ENCODE peak calls at places on chromosomes 16 and 17, in ten cellular contexts. Y is ELF-1; N is naive thymus-derived CD8-positive, alpha-beta T cell; T is hypothalamus; H is prostate gland; U is kidney glomerular epithelial cell; V is NAMALWA; P is NCI-H1048; E is OCI-LY7; Z is EL. G is an unnamed sample.

GRCh38 chr17:18987862-18988545 is 16.6 kb downstream of the FAM83G start:
- DNase-seq in Y (no peak), N (no peak), T (no peak), H (peak), U (no peak), V (no peak), P (no peak), E (no peak), Z (no peak), G (no peak)

GRCh38 chr17:77208217-77208808 is 67.5 kb downstream of the SEC14L1 start:
- DNase-seq in Y (peak), N (no peak), T (peak), H (peak), U (no peak), V (no peak), P (no peak), E (no peak), Z (peak), G (no peak)

GRCh38 chr17:67322039-67322787 is 44.2 kb downstream of the PSMD12 start:
- DNase-seq in Y (peak), N (no peak), T (no peak), H (no peak), U (no peak), V (peak), P (peak), E (no peak), Z (no peak), G (no peak)

GRCh38 chr16:74605332-74605731 is 1.6 kb downstream of the GLG1 start:
- DNase-seq in Y (no peak), N (no peak), T (no peak), H (no peak), U (peak), V (peak), P (no peak), E (no peak), Z (no peak), G (no peak)

GRCh38 chr17:33927732-33928133 is 327.4 kb upstream of the CCL2 start:
- DNase-seq in Y (no peak), N (no peak), T (no peak), H (no peak), U (no peak), V (peak), P (no peak), E (no peak), Z (peak), G (no peak)

GRCh38 chr16:57755726-57756423 is 20.3 kb downstream of the KATNB1 start:
- DNase-seq in Y (no peak), N (no peak), T (no peak), H (no peak), U (no peak), V (no peak), P (no peak), E (no peak), Z (no peak), G (no peak)

GRCh38 chr17:17055286-17056166 is 13.3 kb downstream of the MPRIP start:
- DNase-seq in Y (no peak), N (no peak), T (no peak), H (no peak), U (no peak), V (no peak), P (no peak), E (no peak), Z (peak), G (no peak)

GRCh38 chr17:19313746-19314651 is 48.5 kb downstream of the B9D1 start:
- DNase-seq in Y (no peak), N (no peak), T (no peak), H (no peak), U (no peak), V (no peak), P (no peak), E (no peak), Z (no peak), G (no peak)

GRCh38 chr17:27878776-27879562 is 14.2 kb downstream of the LYRM9 start:
- DNase-seq in Y (peak), N (peak), T (no peak), H (no peak), U (no peak), V (no peak), P (no peak), E (no peak), Z (no peak), G (no peak)

GRCh38 chr17:11366451-11366850 is 125.4 kb downstream of the SHISA6 start:
- DNase-seq in Y (no peak), N (no peak), T (no peak), H (no peak), U (no peak), V (no peak), P (no peak), E (no peak), Z (no peak), G (no peak)

GRCh38 chr16:75113541-75114121 is 2.9 kb downstream of the LDHD start:
- DNase-seq in Y (no peak), N (no peak), T (no peak), H (no peak), U (no peak), V (no peak), P (no peak), E (no peak), Z (no peak), G (no peak)

GRCh38 chr17:2347805-2348685 is 10.7 kb downstream of the SGSM2 start:
- DNase-seq in Y (peak), N (no peak), T (peak), H (peak), U (peak), V (no peak), P (no peak), E (no peak), Z (peak), G (no peak)

GRCh38 chr17:62804822-62805221 is 3.3 kb downstream of the MARCHF10 start:
- DNase-seq in Y (no peak), N (no peak), T (no peak), H (no peak), U (no peak), V (no peak), P (no peak), E (no peak), Z (no peak), G (peak)

GRCh38 chr16:79658301-79659001 is 57.9 kb upstream of the MAF start:
- DNase-seq in Y (no peak), N (no peak), T (no peak), H (peak), U (peak), V (no peak), P (no peak), E (no peak), Z (peak), G (peak)

GRCh38 chr17:15233022-15233805 is 31.9 kb downstream of the PMP22 start:
- DNase-seq in Y (peak), N (no peak), T (no peak), H (no peak), U (no peak), V (peak), P (no peak), E (peak), Z (peak), G (peak)

GRCh38 chr16:66263973-66264310 is 102.5 kb upstream of the CDH5 start:
- DNase-seq in Y (no peak), N (no peak), T (no peak), H (no peak), U (no peak), V (no peak), P (no peak), E (no peak), Z (no peak), G (no peak)

GRCh38 chr17:60525347-60525623 is 757 bp downstream of the APPBP2 start:
- DNase-seq in Y (no peak), N (no peak), T (peak), H (peak), U (peak), V (no peak), P (no peak), E (no peak), Z (no peak), G (no peak)

GRCh38 chr16:3094289-3095027 is 4.6 kb downstream of the ZSCAN10 start:
- DNase-seq in Y (peak), N (peak), T (no peak), H (no peak), U (no peak), V (peak), P (no peak), E (peak), Z (peak), G (peak)

GRCh38 chr17:43372273-43372911 is 26.4 kb upstream of the ARL4D start:
- DNase-seq in Y (peak), N (no peak), T (no peak), H (no peak), U (peak), V (peak), P (no peak), E (peak), Z (no peak), G (peak)

GRCh38 chr16:34803683-34804416 is 1344.4 kb downstream of the TP53TG3F start:
- DNase-seq in Y (no peak), N (no peak), T (no peak), H (no peak), U (no peak), V (no peak), P (no peak), E (no peak), Z (no peak), G (no peak)